ENCODE peak calls at places on chromosomes 12 and 14, in nine cellular contexts. H is PC-9; D is spleen; K is Peyer's patch; O is CD8-positive, alpha-beta memory T cell; F is neuronal stem cell; A is CD4-positive, CD25-positive, alpha-beta regulatory T cell; W is IMR-90; U is mammary epithelial cell. N is an unnamed sample.
A peak's percentile ranks its signal among the peaks of the same experiment; 100 is the strongest.

GRCh38 chr12:2640281-2640680 is 154.5 kb upstream of the FKBP4 start:
- DNase-seq in O (no peak), F (no peak), W (no peak), H (no peak), D (peak; percentile 67), U (no peak), K (peak; percentile 28), A (no peak), N (no peak)

GRCh38 chr12:64385468-64385867 is 5.1 kb downstream of the C12orf56 start:
- DNase-seq in U (peak; percentile 82), O (no peak), K (no peak), D (no peak), H (peak; percentile 65), W (peak; percentile 31), A (peak; percentile 48), F (no peak), N (no peak)

GRCh38 chr14:60184597-60185555 is 19.7 kb upstream of the DHRS7 start:
- DNase-seq in O (no peak), F (no peak), D (no peak), A (no peak), K (no peak), W (no peak), U (no peak), H (no peak), N (no peak)

GRCh38 chr12:49974231-49974675 is 1.5 kb downstream of the AQP6 start:
- DNase-seq in W (peak; percentile 64), U (no peak), F (no peak), K (peak; percentile 58), D (peak; percentile 74), O (no peak), H (no peak), A (no peak), N (no peak)

GRCh38 chr12:52442600-52443061 is 8.5 kb upstream of the KRT75 start:
- DNase-seq in K (no peak), D (no peak), W (peak; percentile 74), A (no peak), H (peak; percentile 92), F (no peak), O (no peak), U (peak; percentile 98), N (no peak)

GRCh38 chr14:54981698-54982097 is 45.2 kb downstream of the WDHD1 start:
- DNase-seq in K (no peak), O (no peak), W (peak; percentile 22), F (no peak), H (no peak), U (no peak), A (peak; percentile 14), D (no peak), N (no peak)

GRCh38 chr14:90780519-90780918 is 35.7 kb downstream of the TTC7B start:
- DNase-seq in O (no peak), H (no peak), A (no peak), K (no peak), F (no peak), D (peak; percentile 51), U (no peak), W (no peak), N (no peak)

GRCh38 chr14:43116341-43116740 is 1390.7 kb downstream of the FSCB start:
- DNase-seq in O (no peak), K (no peak), A (no peak), H (no peak), W (no peak), F (no peak), D (no peak), U (no peak), N (no peak)

GRCh38 chr14:77092676-77093075 is 5.4 kb upstream of the CIPC start:
- DNase-seq in A (no peak), U (no peak), W (no peak), H (no peak), D (no peak), F (no peak), K (no peak), O (no peak), N (no peak)

GRCh38 chr14:38129705-38130104 is 78.0 kb upstream of the SSTR1 start:
- DNase-seq in F (no peak), W (no peak), H (no peak), U (no peak), A (no peak), O (no peak), D (no peak), K (no peak), N (no peak)

GRCh38 chr14:29749327-29749726 is 178.3 kb downstream of the PRKD1 start:
- DNase-seq in F (no peak), W (peak; percentile 83), U (no peak), A (no peak), K (no peak), H (no peak), O (no peak), D (no peak), N (no peak)

GRCh38 chr14:20802341-20803084 is at the start of gene RNASE1:
- DNase-seq in O (no peak), D (no peak), W (no peak), K (peak; percentile 59), F (no peak), H (no peak), A (no peak), U (no peak), N (no peak)

GRCh38 chr12:123714302-123714627 is 2.1 kb downstream of the ATP6V0A2 start:
- DNase-seq in D (no peak), U (no peak), A (no peak), W (no peak), O (no peak), H (no peak), F (no peak), K (no peak), N (no peak)
- H3K4me1 ChIP-seq in D (peaks cover 29% of the 10 kb centered on the region), U (peaks cover 4% of the 10 kb centered on the region), A (peaks cover 28% of the 10 kb centered on the region), W (peaks cover 5% of the 10 kb centered on the region), O (peaks cover 36% of the 10 kb centered on the region), H (peaks cover 9% of the 10 kb centered on the region), F (peaks cover 11% of the 10 kb centered on the region), K (no peaks in the 10 kb centered on the region), N (peaks cover 21% of the 10 kb centered on the region)

GRCh38 chr12:124562796-124563181 is 4.6 kb downstream of the NCOR2 start:
- DNase-seq in H (no peak), D (no peak), A (no peak), W (no peak), U (no peak), K (no peak), F (no peak), O (no peak), N (no peak)
- H3K4me1 ChIP-seq in H (peaks cover under 1% of the 10 kb centered on the region), D (peaks cover 53% of the 10 kb centered on the region), A (peaks cover 21% of the 10 kb centered on the region), W (peaks cover 14% of the 10 kb centered on the region), U (peaks cover 15% of the 10 kb centered on the region), K (peaks cover 13% of the 10 kb centered on the region), F (peaks cover 28% of the 10 kb centered on the region), O (peaks cover 20% of the 10 kb centered on the region), N (peaks cover 33% of the 10 kb centered on the region)

GRCh38 chr14:98182385-98183055 is 1089.5 kb downstream of the BCL11B start:
- DNase-seq in D (no peak), O (no peak), F (no peak), U (peak; percentile 67), W (no peak), K (no peak), A (peak; percentile 81), H (no peak), N (no peak)
- H3K4me1 ChIP-seq in D (no peaks in the 10 kb centered on the region), O (peaks cover 93% of the 10 kb centered on the region), F (no peaks in the 10 kb centered on the region), U (peaks cover 22% of the 10 kb centered on the region), W (no peaks in the 10 kb centered on the region), K (no peaks in the 10 kb centered on the region), A (peaks cover 82% of the 10 kb centered on the region), H (no peaks in the 10 kb centered on the region), N (no peaks in the 10 kb centered on the region)

GRCh38 chr12:62273724-62274380 is 13.6 kb downstream of the USP15 start:
- DNase-seq in K (no peak), W (no peak), F (no peak), H (no peak), U (no peak), A (peak; percentile 40), D (no peak), O (no peak), N (no peak)
- H3K4me1 ChIP-seq in K (peaks cover 9% of the 10 kb centered on the region), W (peaks cover 5% of the 10 kb centered on the region), F (no peaks in the 10 kb centered on the region), H (no peaks in the 10 kb centered on the region), U (peaks cover 8% of the 10 kb centered on the region), A (peaks cover 72% of the 10 kb centered on the region), D (peaks cover 55% of the 10 kb centered on the region), O (peaks cover 72% of the 10 kb centered on the region), N (peaks cover 67% of the 10 kb centered on the region)

DNA sequence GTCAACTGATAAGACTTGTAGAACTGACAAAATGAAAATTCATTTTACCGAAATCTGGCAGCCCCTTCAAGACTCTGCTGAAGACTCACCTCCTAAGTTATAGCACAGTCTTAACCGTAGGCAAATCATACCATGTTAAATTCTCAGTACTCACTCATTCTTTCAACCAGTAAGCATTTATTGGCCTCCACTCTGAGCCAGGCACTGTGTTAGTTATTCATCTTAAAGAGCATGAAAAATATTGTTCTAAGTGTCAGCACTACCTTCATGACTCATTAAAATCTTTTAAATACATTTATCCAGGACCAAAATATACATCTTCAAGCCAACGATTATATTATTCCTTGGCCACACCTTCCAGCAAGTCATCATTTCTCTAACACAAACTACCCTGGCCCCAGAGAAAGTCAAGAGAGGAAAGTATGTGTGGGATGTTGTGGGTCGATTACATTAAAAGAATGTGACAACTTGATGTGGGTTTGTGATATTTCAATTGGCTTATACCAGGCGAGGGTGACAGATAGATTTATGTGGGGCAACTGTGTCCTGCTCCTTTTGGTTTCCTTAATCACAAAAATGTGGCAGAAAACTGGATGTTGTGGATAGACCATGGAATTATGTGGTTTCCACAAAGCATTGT is 55.0 kb downstream of the TMEM30B start:
- DNase-seq in A (peak; percentile 36), D (no peak), K (no peak), O (no peak), F (no peak), U (no peak), W (peak; percentile 46), H (no peak), N (no peak)
- H3K4me1 ChIP-seq in A (no peaks in the 10 kb centered on the region), D (no peaks in the 10 kb centered on the region), K (no peaks in the 10 kb centered on the region), O (no peaks in the 10 kb centered on the region), F (no peaks in the 10 kb centered on the region), U (no peaks in the 10 kb centered on the region), W (peaks cover 20% of the 10 kb centered on the region), H (peaks cover 10% of the 10 kb centered on the region), N (peaks cover 11% of the 10 kb centered on the region)

DNA sequence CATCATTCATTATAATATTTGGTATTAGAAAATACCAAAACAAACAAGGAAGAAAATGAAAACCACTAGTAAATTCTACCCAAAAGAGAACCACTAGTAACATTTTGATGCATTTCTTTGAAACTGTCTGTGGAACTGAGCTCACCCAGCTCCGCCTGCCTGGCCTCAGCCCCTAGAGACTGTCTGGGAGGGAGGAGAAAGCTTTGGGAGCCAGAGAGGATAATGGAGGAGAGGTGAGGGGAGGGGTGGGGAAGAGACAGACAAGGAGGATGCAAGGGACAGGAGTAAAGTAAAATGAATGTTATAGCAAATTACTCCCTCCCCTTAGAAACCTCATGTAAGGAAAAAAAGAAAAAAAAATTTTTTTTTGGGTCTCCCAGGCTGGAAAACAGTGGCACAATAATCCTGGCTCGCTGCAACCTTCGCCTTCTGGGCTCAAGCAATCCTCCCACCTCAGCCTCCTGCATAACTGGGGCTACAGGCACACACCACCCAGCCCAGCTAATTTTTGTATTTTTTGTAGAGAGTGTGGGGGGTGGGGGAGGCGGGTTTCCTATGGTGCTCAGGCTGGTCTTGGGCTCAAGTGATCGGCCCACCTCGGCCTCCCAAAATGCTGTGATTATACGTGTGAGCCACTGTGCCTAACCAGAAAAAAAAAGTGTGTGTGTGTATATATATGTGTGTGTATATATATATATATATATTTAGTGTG is 3.2 kb upstream of the MMP19 start:
- DNase-seq in W (no peak), A (no peak), D (no peak), O (no peak), H (no peak), F (no peak), K (no peak), U (no peak), N (no peak)
- H3K4me1 ChIP-seq in W (peaks cover 21% of the 10 kb centered on the region), A (no peaks in the 10 kb centered on the region), D (no peaks in the 10 kb centered on the region), O (no peaks in the 10 kb centered on the region), H (peaks cover 23% of the 10 kb centered on the region), F (peaks cover 22% of the 10 kb centered on the region), K (no peaks in the 10 kb centered on the region), U (peaks cover 27% of the 10 kb centered on the region), N (peaks cover 75% of the 10 kb centered on the region)